ENCODE peak calls at places on chromosomes 7 and 10, in eight cellular contexts. One of them, this sample, is unnamed.

GRCh38 chr7:80941206-80941758 is 22.4 kb upstream of the SEMA3C start:
- DNase-seq in lower lobe of right lung: no peak
- DNase-seq in astrocyte of the spinal cord: peak
- DNase-seq in globus pallidus: no peak
- DNase-seq in activated T-cell treated with anti-CD3 and anti-CD28 coated beads for 48 hours: no peak
- DNase-seq in M059J: peak
- DNase-seq in lower leg skin: no peak
- DNase-seq in neuronal stem cell: no peak
- DNase-seq in this sample: no peak

GRCh38 chr7:89738549-89738948 is 415.7 kb upstream of the STEAP1 start:
- DNase-seq in lower lobe of right lung: no peak
- DNase-seq in astrocyte of the spinal cord: no peak
- DNase-seq in globus pallidus: no peak
- DNase-seq in activated T-cell treated with anti-CD3 and anti-CD28 coated beads for 48 hours: no peak
- DNase-seq in M059J: no peak
- DNase-seq in lower leg skin: no peak
- DNase-seq in neuronal stem cell: no peak
- DNase-seq in this sample: no peak

GRCh38 chr7:123004931-123005330 is 9.4 kb upstream of the TAS2R16 start:
- DNase-seq in lower lobe of right lung: no peak
- DNase-seq in astrocyte of the spinal cord: peak
- DNase-seq in globus pallidus: no peak
- DNase-seq in activated T-cell treated with anti-CD3 and anti-CD28 coated beads for 48 hours: no peak
- DNase-seq in M059J: no peak
- DNase-seq in lower leg skin: no peak
- DNase-seq in neuronal stem cell: no peak
- DNase-seq in this sample: no peak

GRCh38 chr10:55641601-55642000 is 719.5 kb downstream of the ZWINT start:
- DNase-seq in lower lobe of right lung: no peak
- DNase-seq in astrocyte of the spinal cord: no peak
- DNase-seq in globus pallidus: no peak
- DNase-seq in activated T-cell treated with anti-CD3 and anti-CD28 coated beads for 48 hours: no peak
- DNase-seq in M059J: no peak
- DNase-seq in lower leg skin: no peak
- DNase-seq in neuronal stem cell: no peak
- DNase-seq in this sample: no peak

GRCh38 chr10:132477398-132478340 is 59.9 kb upstream of the INPP5A start:
- DNase-seq in lower lobe of right lung: peak
- DNase-seq in astrocyte of the spinal cord: no peak
- DNase-seq in globus pallidus: no peak
- DNase-seq in activated T-cell treated with anti-CD3 and anti-CD28 coated beads for 48 hours: no peak
- DNase-seq in M059J: no peak
- DNase-seq in lower leg skin: no peak
- DNase-seq in neuronal stem cell: no peak
- DNase-seq in this sample: peak

GRCh38 chr7:155190608-155191536 is 106.8 kb upstream of the INSIG1 start:
- DNase-seq in lower lobe of right lung: peak
- DNase-seq in astrocyte of the spinal cord: no peak
- DNase-seq in globus pallidus: peak
- DNase-seq in activated T-cell treated with anti-CD3 and anti-CD28 coated beads for 48 hours: peak
- DNase-seq in M059J: no peak
- DNase-seq in lower leg skin: peak
- DNase-seq in neuronal stem cell: peak
- DNase-seq in this sample: no peak

GRCh38 chr10:118953999-118954398 is 75.5 kb upstream of the NANOS1 start:
- DNase-seq in lower lobe of right lung: no peak
- DNase-seq in astrocyte of the spinal cord: no peak
- DNase-seq in globus pallidus: peak
- DNase-seq in activated T-cell treated with anti-CD3 and anti-CD28 coated beads for 48 hours: no peak
- DNase-seq in M059J: no peak
- DNase-seq in lower leg skin: peak
- DNase-seq in neuronal stem cell: no peak
- DNase-seq in this sample: no peak

GRCh38 chr7:50564630-50565558 is at the start of gene DDC:
- DNase-seq in lower lobe of right lung: no peak
- DNase-seq in astrocyte of the spinal cord: no peak
- DNase-seq in globus pallidus: no peak
- DNase-seq in activated T-cell treated with anti-CD3 and anti-CD28 coated beads for 48 hours: no peak
- DNase-seq in M059J: no peak
- DNase-seq in lower leg skin: no peak
- DNase-seq in neuronal stem cell: no peak
- DNase-seq in this sample: no peak

GRCh38 chr10:73940634-73941221 is 29.8 kb downstream of the PLAU start:
- DNase-seq in lower lobe of right lung: peak
- DNase-seq in astrocyte of the spinal cord: peak
- DNase-seq in globus pallidus: peak
- DNase-seq in activated T-cell treated with anti-CD3 and anti-CD28 coated beads for 48 hours: peak
- DNase-seq in M059J: peak
- DNase-seq in lower leg skin: peak
- DNase-seq in neuronal stem cell: peak
- DNase-seq in this sample: peak